ENCODE peak calls at places on chromosome 7, in five cellular contexts. E is epithelial cell of esophagus, B is GM04503, Z is GM04504, X is DMS153. L is an unnamed sample.

GRCh38 chr7:125663961-125664360 is 734.3 kb upstream of the POT1 start:
- DNase-seq in E (no peak), B (no peak), Z (no peak), X (no peak), L (no peak)

GRCh38 chr7:27940341-27940740 is 200.4 kb downstream of the TAX1BP1 start:
- DNase-seq in E (no peak), B (no peak), Z (no peak), X (no peak), L (no peak)

GRCh38 chr7:90244909-90245841 is at the start of gene CFAP69:
- DNase-seq in E (peak; percentile 89), B (peak; percentile 52), Z (peak; percentile 66), X (peak; percentile 58), L (peak; percentile 97)

GRCh38 chr7:81684513-81685262 is 85.2 kb downstream of the HGF start:
- DNase-seq in E (peak; percentile 100), B (peak; percentile 98), Z (peak; percentile 100), X (peak; percentile 94), L (peak; percentile 96)

GRCh38 chr7:66421830-66422229 is 206.9 kb upstream of the KCTD7 start:
- DNase-seq in E (no peak), B (no peak), Z (no peak), X (no peak), L (no peak)

GRCh38 chr7:149362696-149363095 is 98.2 kb downstream of the ZNF777 start:
- DNase-seq in E (no peak), B (no peak), Z (no peak), X (no peak), L (no peak)

GRCh38 chr7:114405427-114405826 is 9.2 kb upstream of the FOXP2 start:
- DNase-seq in E (peak; percentile 55), B (no peak), Z (no peak), X (no peak), L (no peak)

GRCh38 chr7:80133361-80134104 is 1.1 kb upstream of the GNAI1 start:
- DNase-seq in E (peak; percentile 96), B (no peak), Z (no peak), X (no peak), L (no peak)

GRCh38 chr7:1103009-1103788 is 15.3 kb downstream of the GPER1 start:
- DNase-seq in E (no peak), B (no peak), Z (no peak), X (no peak), L (no peak)

GRCh38 chr7:44477063-44477830 is 13.2 kb downstream of the NUDCD3 start:
- DNase-seq in E (peak; percentile 91), B (no peak), Z (peak; percentile 65), X (peak; percentile 65), L (no peak)

GRCh38 chr7:104252409-104253134 is 44.8 kb upstream of the ORC5 start:
- DNase-seq in E (peak; percentile 4), B (no peak), Z (no peak), X (no peak), L (no peak)

GRCh38 chr7:100430450-100431285 is 1.0 kb downstream of the MEPCE start:
- DNase-seq in E (no peak), B (no peak), Z (no peak), X (no peak), L (no peak)

GRCh38 chr7:21383217-21383832 is 44.6 kb upstream of the SP4 start:
- DNase-seq in E (no peak), B (no peak), Z (no peak), X (no peak), L (no peak)

GRCh38 chr7:24572014-24572413 is 1.2 kb upstream of the PALS2 start:
- DNase-seq in E (no peak), B (no peak), Z (no peak), X (no peak), L (no peak)

GRCh38 chr7:68699090-68699711 is 899.1 kb upstream of the AUTS2 start:
- DNase-seq in E (no peak), B (peak; percentile 68), Z (peak; percentile 49), X (no peak), L (no peak)

GRCh38 chr7:28958946-28959417 is 852 bp upstream of the TRIL start:
- DNase-seq in E (peak; percentile 83), B (no peak), Z (no peak), X (peak; percentile 29), L (no peak)

GRCh38 chr7:98323597-98324322 is 42.3 kb downstream of the BRI3 start:
- DNase-seq in E (no peak), B (no peak), Z (no peak), X (no peak), L (no peak)

GRCh38 chr7:155557778-155558177 is 11.4 kb upstream of the CNPY1 start:
- DNase-seq in E (no peak), B (no peak), Z (no peak), X (no peak), L (no peak)

GRCh38 chr7:22094413-22095304 is 149.0 kb upstream of the CDCA7L start:
- DNase-seq in E (no peak), B (peak; percentile 61), Z (peak; percentile 73), X (no peak), L (no peak)

L was measured in suprapubic skin.